ENCODE peak calls at places on chromosomes 12 and 14, in six cellular contexts. L, Z, S, B, H and D are unnamed samples.

GRCh38 chr12:111599459-111600295 is 562 bp upstream of the ATXN2 start:
- DNase-seq in L (peak), Z (peak), S (peak), B (peak), H (peak), D (peak)

GRCh38 chr14:88613552-88614010 is 50.7 kb downstream of the ZC3H14 start:
- DNase-seq in L (peak), Z (peak), S (peak), B (no peak), H (no peak), D (no peak)

GRCh38 chr12:45191239-45191638 is 24.7 kb upstream of the ANO6 start:
- DNase-seq in L (no peak), Z (peak), S (peak), B (no peak), H (no peak), D (no peak)

GRCh38 chr14:21711360-21711961 is 37.8 kb upstream of the OR4E1 start:
- DNase-seq in L (peak), Z (peak), S (peak), B (no peak), H (no peak), D (no peak)

GRCh38 chr14:74647834-74648361 is 35.9 kb upstream of the LTBP2 start:
- DNase-seq in L (peak), Z (no peak), S (no peak), B (peak), H (no peak), D (no peak)

GRCh38 chr12:52427083-52427482 is 7.1 kb downstream of the KRT75 start:
- DNase-seq in L (no peak), Z (no peak), S (no peak), B (no peak), H (no peak), D (no peak)

GRCh38 chr12:49838973-49839633 is 3.8 kb downstream of the BCDIN3D start:
- DNase-seq in L (peak), Z (peak), S (peak), B (peak), H (no peak), D (no peak)

GRCh38 chr14:33730163-33730562 is 220.7 kb downstream of the EGLN3 start:
- DNase-seq in L (no peak), Z (no peak), S (no peak), B (no peak), H (no peak), D (no peak)

GRCh38 chr12:96770239-96770780 is 136.7 kb upstream of the NEDD1 start:
- DNase-seq in L (no peak), Z (no peak), S (no peak), B (no peak), H (no peak), D (no peak)

GRCh38 chr14:69289811-69290520 is 30.0 kb downstream of the GALNT16 start:
- DNase-seq in L (peak), Z (no peak), S (no peak), B (no peak), H (no peak), D (no peak)

GRCh38 chr12:10331642-10332239 is 24.1 kb downstream of the KLRD1 start:
- DNase-seq in L (no peak), Z (peak), S (peak), B (no peak), H (no peak), D (no peak)

GRCh38 chr14:71395151-71395604 is 487.9 kb downstream of the PCNX1 start:
- DNase-seq in L (no peak), Z (no peak), S (no peak), B (no peak), H (no peak), D (no peak)

GRCh38 chr12:69987453-69988102 is 162.6 kb downstream of the MYRFL start:
- DNase-seq in L (peak), Z (no peak), S (peak), B (no peak), H (no peak), D (peak)

GRCh38 chr14:72700338-72701231 is 193.3 kb downstream of the DPF3 start:
- DNase-seq in L (no peak), Z (no peak), S (no peak), B (no peak), H (no peak), D (no peak)

GRCh38 chr12:107525063-107525718 is 160.4 kb upstream of the PWP1 start:
- DNase-seq in L (no peak), Z (no peak), S (no peak), B (no peak), H (no peak), D (no peak)

GRCh38 chr14:69614592-69614991 is 3.2 kb downstream of the SUSD6 start:
- DNase-seq in L (peak), Z (peak), S (no peak), B (no peak), H (no peak), D (no peak)

GRCh38 chr14:62662811-62663477 is 382.3 kb downstream of the KCNH5 start:
- DNase-seq in L (no peak), Z (no peak), S (peak), B (no peak), H (no peak), D (no peak)

GRCh38 chr12:121839106-121839992 is 19.3 kb downstream of the HPD start:
- DNase-seq in L (peak), Z (peak), S (no peak), B (peak), H (peak), D (peak)
- TF ChIP-seq POLR2A in L (peak), Z (peak), S (no peak), B (no peak), H (no peak), D (peak)

GRCh38 chr14:54410215-54410614 is 13.4 kb downstream of the CDKN3 start:
- DNase-seq in L (no peak), Z (no peak), S (peak), B (no peak), H (no peak), D (no peak)
- H3K4me3 ChIP-seq in L (no peak), Z (no peak), S (no peak), B (no peak), H (no peak), D (no peak)

GRCh38 chr12:130064999-130065398 is 97.3 kb upstream of the FZD10 start:
- DNase-seq in L (no peak), Z (no peak), S (no peak), B (no peak), H (no peak), D (no peak)
- TF ChIP-seq POLR2A in L (no peak), Z (no peak), S (no peak), B (no peak), H (no peak), D (no peak)

DNA sequence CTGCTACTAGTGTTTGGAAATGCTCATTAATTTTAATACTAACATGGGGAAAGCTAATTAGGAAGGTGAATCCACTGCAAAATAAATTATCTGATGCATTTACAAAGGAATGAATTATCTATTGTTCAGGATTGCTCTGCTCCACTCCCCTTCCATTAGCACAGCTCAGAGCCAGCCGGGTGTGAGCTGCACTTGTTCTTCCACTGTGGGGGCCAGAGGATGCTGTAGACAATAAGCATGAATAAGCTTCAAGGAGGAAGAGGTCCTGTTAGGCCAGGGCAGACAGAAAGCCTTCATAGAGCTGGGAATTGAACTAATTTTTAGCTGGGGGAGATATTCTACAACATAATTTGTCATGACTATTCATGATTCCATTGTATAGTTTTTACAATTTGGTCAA is 137.6 kb upstream of the MAX start:
- DNase-seq in L (no peak), Z (no peak), S (no peak), B (no peak), H (no peak), D (no peak)
- H3K4me3 ChIP-seq in L (no peak), Z (no peak), S (peak), B (no peak), H (no peak), D (no peak)

DNA sequence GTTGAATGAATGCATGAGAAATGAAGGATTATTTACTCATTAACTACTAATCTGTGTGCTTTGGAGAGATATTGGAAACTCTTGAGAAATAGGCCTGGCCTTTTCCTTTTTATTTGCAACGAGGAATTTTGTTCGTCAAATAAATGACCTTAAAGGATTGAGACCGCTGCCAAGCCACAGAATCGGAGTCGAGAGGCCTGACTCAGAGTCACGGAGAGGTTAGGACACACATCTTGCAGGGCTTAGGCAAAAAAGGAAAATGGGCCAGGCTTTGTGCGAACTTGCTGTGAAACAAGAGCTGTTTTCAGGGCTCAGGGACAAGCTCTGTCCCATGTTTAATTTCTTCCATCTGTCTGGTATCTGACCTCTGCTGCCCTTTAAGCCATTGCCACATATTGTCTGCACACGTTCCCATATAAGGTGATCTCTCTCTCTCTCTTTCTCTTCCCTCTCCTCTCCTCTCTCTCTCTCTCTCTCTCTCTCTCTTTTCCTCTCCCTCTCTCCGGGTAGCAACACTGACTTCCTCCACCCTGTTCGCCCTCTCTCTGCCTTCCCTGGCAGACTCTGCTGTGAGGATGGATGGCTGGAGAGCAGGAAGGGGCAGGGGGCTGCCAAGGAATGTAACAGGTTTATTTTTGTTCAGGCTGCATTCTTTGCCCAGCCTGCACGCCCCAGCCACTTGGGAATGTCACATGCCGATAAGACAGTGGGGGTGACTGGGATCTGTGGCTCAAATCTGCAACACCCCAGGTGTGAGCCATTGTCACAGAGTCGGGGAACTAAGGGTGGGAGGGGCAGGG is 14.9 kb upstream of the IFT81 start:
- DNase-seq in L (peak), Z (peak), S (peak), B (peak), H (peak), D (peak)
- TF ChIP-seq POLR2A in L (no peak), Z (no peak), S (peak), B (peak), H (peak), D (no peak)

DNA sequence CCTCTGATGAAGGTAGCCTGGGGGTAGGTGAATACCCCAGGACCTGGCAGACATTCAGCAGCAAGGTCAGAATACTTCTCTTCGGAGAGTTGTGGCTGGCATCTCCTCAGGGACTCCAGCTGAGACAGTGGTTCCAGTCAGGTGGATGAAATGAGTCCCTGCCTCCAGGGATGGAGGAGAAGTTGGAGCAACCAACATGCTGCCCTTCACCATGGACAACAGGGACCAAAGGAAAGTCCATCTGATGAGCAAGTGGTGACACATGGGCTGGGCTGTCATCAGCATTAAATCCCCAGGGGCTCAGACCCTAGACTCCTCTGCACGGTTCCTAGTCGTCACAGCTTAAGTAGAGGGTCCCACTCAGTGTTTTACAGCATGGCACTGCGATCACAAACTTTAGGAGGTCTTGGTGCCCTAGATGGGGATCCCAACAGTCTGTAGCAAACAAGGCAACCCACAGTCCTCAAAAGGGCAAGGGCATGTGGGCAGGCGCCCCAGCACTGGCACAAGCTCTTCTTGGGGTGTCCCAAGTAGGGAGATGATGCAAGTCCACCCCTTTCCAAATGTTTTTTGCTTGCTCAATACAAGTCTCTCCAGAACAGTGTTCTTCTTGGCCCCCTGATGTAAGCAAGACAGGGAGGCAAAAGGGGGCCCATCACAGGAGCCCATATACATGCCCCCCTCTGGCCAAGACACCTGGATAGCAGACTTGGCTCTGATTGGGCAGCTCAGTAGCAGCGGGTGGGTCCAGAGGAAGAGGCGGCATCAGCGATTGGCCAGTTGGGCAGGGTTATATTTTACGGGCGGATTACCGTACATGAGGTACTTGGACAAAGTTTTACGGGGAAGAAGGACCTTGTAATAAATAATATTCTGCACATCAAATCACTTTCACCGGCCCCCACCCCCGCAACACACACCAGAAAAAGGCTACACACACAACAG is 10.8 kb upstream of the CDH24 start:
- DNase-seq in L (no peak), Z (no peak), S (no peak), B (no peak), H (no peak), D (peak)
- H3K4me3 ChIP-seq in L (no peak), Z (peak), S (no peak), B (no peak), H (no peak), D (no peak)

GRCh38 chr12:57609781-57610552 is 1.3 kb upstream of the ARHGEF25 start:
- DNase-seq in L (no peak), Z (no peak), S (no peak), B (no peak), H (no peak), D (no peak)

GRCh38 chr12:57611810-57612710 is 825 bp downstream of the ARHGEF25 start:
- DNase-seq in L (no peak), Z (no peak), S (no peak), B (no peak), H (no peak), D (no peak)

GRCh38 chr12:57610553-57611115 is 601 bp upstream of the ARHGEF25 start:
- DNase-seq in L (no peak), Z (no peak), S (no peak), B (peak), H (no peak), D (no peak)

GRCh38 chr12:57612711-57613426 is 1.6 kb downstream of the ARHGEF25 start:
- DNase-seq in L (no peak), Z (no peak), S (no peak), B (no peak), H (no peak), D (no peak)

DNA sequence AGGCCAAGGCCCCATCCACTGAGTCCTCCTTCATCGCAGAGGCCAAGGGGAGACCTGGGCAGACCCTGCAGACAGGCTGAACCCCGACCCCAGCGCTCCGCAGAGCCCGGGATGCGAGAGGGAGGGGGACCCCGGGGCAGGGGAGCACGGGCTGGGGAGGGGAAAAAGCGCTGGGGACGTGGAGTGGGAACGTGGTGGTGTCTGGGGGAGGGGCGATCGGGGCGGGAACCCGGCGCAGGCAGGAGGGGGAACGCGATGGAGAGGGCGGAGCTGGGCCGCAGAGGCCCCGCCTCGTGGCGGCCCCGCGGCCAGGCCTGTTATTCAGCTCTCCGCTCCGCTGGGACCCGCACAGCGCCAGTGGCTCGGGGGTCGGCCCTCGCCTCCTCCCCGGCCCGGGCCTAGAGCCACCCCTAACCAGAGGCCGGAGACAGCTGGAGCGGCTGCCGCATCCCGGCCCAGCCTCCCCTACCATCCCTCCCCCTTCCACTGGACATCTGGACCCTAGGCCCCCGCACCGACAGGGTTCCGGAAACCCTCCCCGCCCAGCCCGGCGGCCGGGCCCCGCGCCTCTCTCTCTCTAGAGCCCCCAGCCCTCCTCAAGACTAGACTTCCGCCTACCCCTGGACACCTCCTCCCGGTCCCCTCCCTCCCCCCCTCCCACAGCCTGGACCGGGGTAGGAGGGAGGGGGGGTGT is at the start of gene ARHGEF25:
- DNase-seq in L (peak), Z (no peak), S (peak), B (peak), H (peak), D (no peak)
- TF ChIP-seq POLR2A in L (peak), Z (no peak), S (peak), B (peak), H (no peak), D (no peak)

DNA sequence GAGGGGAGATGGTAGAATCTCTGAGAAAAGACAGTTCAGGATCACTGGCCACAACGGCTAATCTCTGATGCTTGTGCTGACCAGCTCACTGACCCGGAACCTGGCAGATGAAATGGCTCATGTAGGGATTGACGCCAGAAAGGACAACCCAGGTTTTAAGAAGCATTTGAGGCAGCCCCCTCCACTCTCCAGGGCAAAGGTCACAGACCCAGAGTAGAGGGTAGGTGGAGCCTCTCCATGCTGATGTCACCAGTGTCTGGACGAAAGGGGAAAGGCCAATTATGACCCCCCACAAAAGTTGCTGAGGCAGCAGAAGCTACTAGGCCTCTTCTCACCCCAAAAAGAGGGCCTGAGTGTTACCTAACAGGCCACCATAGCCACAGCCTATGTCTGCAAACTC is 1.2 kb downstream of the METTL1 start:
- DNase-seq in L (no peak), Z (no peak), S (no peak), B (no peak), H (no peak), D (no peak)
- H3K4me3 ChIP-seq in L (no peak), Z (peak), S (peak), B (no peak), H (no peak), D (no peak)

GRCh38 chr12:6323995-6324711 is 13.7 kb downstream of the PLEKHG6 start:
- DNase-seq in L (no peak), Z (no peak), S (no peak), B (no peak), H (no peak), D (no peak)

GRCh38 chr12:6323340-6323994 is 13.0 kb downstream of the PLEKHG6 start:
- DNase-seq in L (peak), Z (peak), S (peak), B (no peak), H (no peak), D (no peak)

GRCh38 chr12:6327159-6327558 is 14.7 kb downstream of the TNFRSF1A start:
- DNase-seq in L (no peak), Z (no peak), S (no peak), B (no peak), H (no peak), D (no peak)

GRCh38 chr12:6326316-6326959 is 15.4 kb downstream of the TNFRSF1A start:
- DNase-seq in L (no peak), Z (peak), S (peak), B (no peak), H (no peak), D (peak)

DNA sequence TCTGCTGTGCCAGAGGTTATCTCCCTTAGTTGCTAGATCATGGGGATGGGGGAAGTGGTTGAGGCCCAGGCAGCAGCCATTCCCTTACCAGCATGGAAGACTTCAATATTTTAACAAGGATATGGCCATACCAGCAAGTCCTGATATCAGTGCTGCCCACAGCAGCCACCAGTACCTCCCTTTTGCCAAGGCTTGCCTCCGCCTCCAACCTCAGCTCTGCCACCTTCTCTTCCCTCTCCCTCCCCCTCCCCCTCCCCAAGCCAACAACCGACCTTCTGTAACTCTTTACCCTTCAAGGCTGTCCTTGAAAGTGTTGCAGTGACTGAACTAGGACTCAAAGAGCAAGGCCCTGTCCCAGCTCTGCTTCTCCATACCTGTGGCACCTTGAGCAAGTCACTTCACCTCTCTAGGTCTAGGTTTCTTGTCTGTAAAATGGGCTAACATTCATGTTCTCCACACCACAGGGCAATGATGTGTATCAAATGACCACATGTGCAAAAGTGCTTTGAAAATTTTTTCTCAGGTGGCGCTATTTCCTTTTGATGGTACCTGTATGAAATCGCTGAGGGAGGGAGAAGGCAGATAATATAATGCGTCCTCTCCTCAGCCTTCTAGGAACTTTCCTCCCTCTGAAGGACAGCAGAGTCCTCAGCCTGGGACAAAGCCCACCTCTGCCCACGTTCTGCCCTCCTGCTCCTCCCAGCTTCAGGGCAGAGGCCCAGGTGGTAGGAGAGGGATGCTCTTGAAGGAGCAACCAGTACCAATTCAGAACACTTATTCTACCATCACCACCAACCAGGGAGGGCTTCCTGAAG is 14.7 kb downstream of the PLEKHG6 start:
- DNase-seq in L (no peak), Z (peak), S (no peak), B (no peak), H (no peak), D (no peak)
- TF ChIP-seq POLR2A in L (no peak), Z (no peak), S (peak), B (no peak), H (no peak), D (no peak)